ENCODE peak calls at places on chromosomes 12 and 14, in five cellular contexts. S is AG09309, U is cardiac muscle cell, R is GM12891, Q is kidney glomerular epithelial cell. N is an unnamed sample.

GRCh38 chr12:132610051-132610759 is at the start of gene LRCOL1:
- DNase-seq in S (peak), U (no peak), R (no peak), Q (no peak), N (peak)

GRCh38 chr14:89004195-89004594 is 179.7 kb downstream of the TTC8 start:
- DNase-seq in S (no peak), U (no peak), R (no peak), Q (no peak), N (peak)

GRCh38 chr12:77204055-77204454 is 138.7 kb upstream of the E2F7 start:
- DNase-seq in S (no peak), U (peak), R (no peak), Q (no peak), N (peak)

GRCh38 chr12:3933074-3933818 is 60.0 kb upstream of the PARP11 start:
- DNase-seq in S (no peak), U (no peak), R (no peak), Q (no peak), N (no peak)

GRCh38 chr12:125389061-125389697 is 323.9 kb downstream of the AACS start:
- DNase-seq in S (no peak), U (no peak), R (no peak), Q (no peak), N (no peak)

GRCh38 chr12:108214486-108214885 is 85.4 kb downstream of the WSCD2 start:
- DNase-seq in S (no peak), U (peak), R (peak), Q (no peak), N (no peak)

GRCh38 chr14:68624541-68625220 is 168.2 kb downstream of the ZFP36L1 start:
- DNase-seq in S (no peak), U (no peak), R (no peak), Q (no peak), N (no peak)

GRCh38 chr12:131736807-131737484 is 26.1 kb downstream of the SFSWAP start:
- DNase-seq in S (no peak), U (no peak), R (no peak), Q (peak), N (peak)

GRCh38 chr14:99581371-99581770 is 22.6 kb downstream of the CCDC85C start:
- DNase-seq in S (no peak), U (no peak), R (no peak), Q (no peak), N (no peak)

GRCh38 chr12:89411846-89412245 is 59.5 kb upstream of the DUSP6 start:
- DNase-seq in S (no peak), U (no peak), R (no peak), Q (no peak), N (no peak)

GRCh38 chr12:89016970-89017778 is 335.1 kb downstream of the DUSP6 start:
- DNase-seq in S (no peak), U (peak), R (no peak), Q (peak), N (peak)

GRCh38 chr14:101791919-101792572 is 30.5 kb downstream of the PPP2R5C start:
- DNase-seq in S (peak), U (no peak), R (no peak), Q (peak), N (peak)

GRCh38 chr14:91143862-91144261 is 30.0 kb downstream of the DGLUCY start:
- DNase-seq in S (no peak), U (no peak), R (no peak), Q (peak), N (no peak)

GRCh38 chr12:92899388-92900001 is 29.6 kb downstream of the EEA1 start:
- DNase-seq in S (peak), U (no peak), R (no peak), Q (peak), N (peak)

GRCh38 chr14:77040995-77041744 is 12.7 kb upstream of the IRF2BPL start:
- DNase-seq in S (no peak), U (no peak), R (no peak), Q (no peak), N (no peak)

GRCh38 chr12:69698769-69699540 is at the start of gene BEST3:
- DNase-seq in S (no peak), U (no peak), R (no peak), Q (no peak), N (no peak)

GRCh38 chr14:44040561-44040960 is 466.5 kb downstream of the FSCB start:
- DNase-seq in S (no peak), U (no peak), R (no peak), Q (no peak), N (no peak)

GRCh38 chr12:72282721-72283120 is 10.6 kb downstream of the TRHDE start:
- DNase-seq in S (no peak), U (no peak), R (no peak), Q (peak), N (no peak)

GRCh38 chr14:92678766-92679165 is 69.7 kb downstream of the LGMN start:
- DNase-seq in S (no peak), U (no peak), R (no peak), Q (no peak), N (no peak)